ENCODE peak calls at places on chromosomes 16 and 17, in six cellular contexts. J is H9, D is mesendoderm, A is mesenchymal stem cell, T is neuronal stem cell, Q is H1. E is an unnamed sample.

GRCh38 chr17:39209317-39210092 is 9.4 kb downstream of the RPL19 start:
- DNase-seq in J (peak; percentile 71), D (peak; percentile 24), A (peak; percentile 78), T (no peak), Q (no peak), E (peak; percentile 69)

GRCh38 chr17:55159251-55159650 is 105.5 kb upstream of the HLF start:
- DNase-seq in J (no peak), D (no peak), A (no peak), T (no peak), Q (no peak), E (peak; percentile 58)

GRCh38 chr17:2916362-2916928 is 120.2 kb downstream of the RAP1GAP2 start:
- DNase-seq in J (no peak), D (no peak), A (no peak), T (no peak), Q (no peak), E (no peak)

GRCh38 chr17:69913241-69914015 is 161.6 kb upstream of the KCNJ16 start:
- DNase-seq in J (no peak), D (no peak), A (peak; percentile 8), T (no peak), Q (no peak), E (peak; percentile 28)

GRCh38 chr17:62937636-62938035 is 28.4 kb upstream of the TANC2 start:
- DNase-seq in J (no peak), D (no peak), A (no peak), T (no peak), Q (no peak), E (no peak)

GRCh38 chr16:50568187-50568830 is 20.1 kb downstream of the NKD1 start:
- DNase-seq in J (no peak), D (no peak), A (no peak), T (no peak), Q (no peak), E (no peak)

GRCh38 chr16:79409970-79410369 is 190.6 kb downstream of the MAF start:
- DNase-seq in J (no peak), D (no peak), A (no peak), T (no peak), Q (no peak), E (no peak)

GRCh38 chr17:78230252-78230962 is 1.0 kb upstream of the TMEM235 start:
- DNase-seq in J (no peak), D (no peak), A (no peak), T (no peak), Q (no peak), E (no peak)

GRCh38 chr17:7183433-7184090 is 4.4 kb upstream of the ASGR1 start:
- DNase-seq in J (no peak), D (no peak), A (no peak), T (no peak), Q (no peak), E (no peak)

DNA sequence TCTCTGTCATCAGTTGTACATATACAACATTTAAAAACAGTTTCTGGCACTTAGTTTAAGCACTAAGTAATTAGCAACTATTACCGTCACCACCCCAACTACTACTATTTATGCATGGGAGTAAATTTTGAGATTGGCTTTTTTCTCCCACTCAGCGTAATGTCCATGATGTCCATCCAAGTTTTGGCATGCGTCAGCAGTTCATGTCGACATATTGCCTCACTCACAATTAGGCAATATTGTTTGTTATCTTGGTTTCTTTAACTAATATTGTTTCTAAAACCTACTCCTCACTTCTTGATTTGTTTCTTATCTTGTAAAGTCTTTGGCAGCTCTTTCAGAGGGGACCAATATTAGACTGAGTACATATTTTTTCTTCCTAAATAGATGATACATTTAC is 131.3 kb downstream of the KCNJ18 start:
- DNase-seq in J (no peak), D (no peak), A (no peak), T (no peak), Q (no peak), E (no peak)
- H2BK15ac ChIP-seq in J (no peak overlapping the region), D (no peak overlapping the region), A (no peak overlapping the region), T (no peak overlapping the region), Q (no peak overlapping the region), E (no peak overlapping the region)

DNA sequence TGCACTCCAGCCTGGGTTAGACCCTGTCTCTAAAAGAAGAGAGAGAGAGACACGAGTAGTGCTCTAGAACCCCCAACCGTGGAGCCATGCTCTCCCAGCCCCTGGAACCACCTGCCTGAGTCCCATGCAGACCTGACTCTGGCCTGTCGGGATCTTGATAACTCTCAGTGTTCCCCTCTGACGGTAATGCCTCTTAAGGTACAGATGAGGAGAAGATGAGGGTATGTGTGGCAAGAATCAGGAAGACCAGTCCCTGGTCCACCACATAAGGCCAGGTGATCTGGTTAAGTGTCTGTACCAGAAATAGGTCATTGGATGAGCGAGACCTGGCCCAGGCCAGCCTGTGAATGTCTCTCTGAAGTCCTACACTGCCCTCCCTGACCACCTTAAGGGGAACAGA is 18.4 kb downstream of the OSBPL7 start:
- DNase-seq in J (no peak), D (no peak), A (no peak), T (no peak), Q (no peak), E (no peak)
- H2BK15ac ChIP-seq in J (no peak overlapping the region), D (no peak overlapping the region), A (no peak overlapping the region), T (no peak overlapping the region), Q (no peak overlapping the region), E (no peak overlapping the region)

DNA sequence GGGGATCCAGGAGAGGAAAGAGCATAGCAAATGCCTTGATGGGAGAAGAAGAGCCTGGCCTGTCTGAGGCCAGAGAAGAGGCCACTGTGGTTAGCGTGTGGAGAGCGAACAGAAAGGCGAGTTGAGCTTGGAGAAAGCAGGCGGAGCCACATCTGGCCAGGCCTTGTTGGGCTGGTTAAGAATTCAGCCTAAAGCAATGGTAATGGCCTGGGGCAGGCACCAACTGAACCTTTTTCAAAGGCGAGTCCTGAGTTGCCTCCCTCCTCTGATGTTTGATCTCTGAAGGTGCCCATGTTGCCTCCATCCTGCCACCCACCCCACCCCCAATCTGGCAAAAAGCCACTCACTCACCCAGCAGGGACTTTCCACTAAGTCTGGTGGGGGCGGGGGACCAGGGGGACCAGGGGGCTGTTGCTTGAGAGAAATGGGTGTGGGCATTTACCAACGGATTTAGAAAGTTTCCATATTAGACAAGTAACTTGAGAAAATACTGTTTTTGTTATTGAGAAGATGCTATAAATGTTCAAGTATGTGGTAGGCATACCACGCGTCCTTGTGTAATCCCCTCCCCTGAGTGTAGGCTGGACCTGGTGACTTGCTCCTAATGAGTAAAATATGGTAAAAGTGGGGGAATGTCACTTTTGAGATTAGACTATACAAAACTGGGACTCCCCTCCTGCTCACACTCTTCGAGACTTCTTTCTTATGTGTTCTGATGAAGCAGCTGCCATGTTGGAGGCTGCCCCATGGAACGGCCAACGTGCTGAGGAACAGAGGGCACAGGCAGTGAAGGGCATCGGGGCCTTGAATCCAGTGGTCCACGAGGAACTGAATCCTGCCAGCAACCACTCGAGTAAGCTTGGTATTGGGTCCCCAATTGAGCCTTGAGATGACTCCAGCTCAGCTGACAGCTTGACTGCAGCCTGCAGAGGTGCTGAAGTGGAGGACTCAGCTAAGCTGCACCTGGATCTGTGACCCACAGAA is 29.9 kb upstream of the TNS4 start:
- DNase-seq in J (no peak), D (no peak), A (no peak), T (no peak), Q (no peak), E (no peak)
- H2BK15ac ChIP-seq in J (no peak overlapping the region), D (no peak overlapping the region), A (peak overlapping the region; percentile 57), T (no peak overlapping the region), Q (peak overlapping the region; percentile 40), E (peak overlapping the region; percentile 94)

GRCh38 chr17:43031666-43032065 is 6.6 kb downstream of the RND2 start:
- DNase-seq in J (no peak), D (no peak), A (no peak), T (no peak), Q (no peak), E (no peak)

GRCh38 chr17:43039646-43040045 is 14.6 kb downstream of the RND2 start:
- DNase-seq in J (no peak), D (no peak), A (no peak), T (no peak), Q (no peak), E (no peak)

GRCh38 chr17:43033947-43034622 is 9.1 kb downstream of the RND2 start:
- DNase-seq in J (no peak), D (peak; percentile 84), A (no peak), T (peak; percentile 35), Q (no peak), E (no peak)

GRCh38 chr17:43030137-43030767 is 5.2 kb downstream of the RND2 start:
- DNase-seq in J (no peak), D (no peak), A (no peak), T (no peak), Q (no peak), E (no peak)

GRCh38 chr17:43034623-43035293 is 9.7 kb downstream of the RND2 start:
- DNase-seq in J (no peak), D (no peak), A (no peak), T (no peak), Q (no peak), E (no peak)
- H2BK15ac ChIP-seq in J (no peak overlapping the region), D (no peak overlapping the region), A (no peak overlapping the region), T (no peak overlapping the region), Q (no peak overlapping the region), E (no peak overlapping the region)

DNA sequence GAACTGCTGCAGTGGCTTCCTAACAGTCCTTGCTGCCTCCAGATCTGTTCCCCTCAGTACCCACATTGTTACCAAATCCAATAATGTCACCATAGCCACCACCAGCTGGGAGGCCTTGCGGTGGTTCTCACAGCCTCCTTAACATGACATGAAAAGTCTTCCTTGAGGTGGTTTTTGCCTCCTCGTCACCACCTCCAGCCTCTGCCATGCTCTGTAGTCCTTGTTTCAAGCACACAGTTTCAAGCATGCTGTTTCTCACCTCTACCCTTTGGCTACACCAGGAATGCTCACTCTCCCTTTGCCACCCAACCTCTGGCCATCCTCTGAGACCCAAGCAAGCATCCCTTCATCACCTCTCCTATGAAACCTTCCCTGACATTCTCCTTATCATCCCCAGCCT is 47.2 kb downstream of the DNAH9 start:
- DNase-seq in J (no peak), D (no peak), A (no peak), T (no peak), Q (no peak), E (no peak)
- H2BK15ac ChIP-seq in J (no peak overlapping the region), D (no peak overlapping the region), A (no peak overlapping the region), T (no peak overlapping the region), Q (peak overlapping the region; percentile 14), E (no peak overlapping the region)

DNA sequence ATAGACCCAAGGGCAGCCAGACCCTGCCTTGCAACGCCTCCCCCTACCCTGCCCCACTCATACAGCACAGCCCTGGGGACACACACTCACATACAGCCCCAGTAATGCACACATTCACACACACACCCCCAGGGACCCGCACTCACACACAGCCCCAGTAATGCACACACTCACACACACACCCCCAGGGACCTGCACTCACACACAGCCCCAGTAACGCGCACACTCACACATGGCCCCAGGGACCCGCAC is 3.1 kb downstream of the CCDC102A start:
- DNase-seq in J (no peak), D (no peak), A (no peak), T (no peak), Q (no peak), E (no peak)
- H2BK15ac ChIP-seq in J (no peak overlapping the region), D (no peak overlapping the region), A (peak overlapping the region; percentile 73), T (peak overlapping the region; percentile 57), Q (peak overlapping the region; percentile 19), E (no peak overlapping the region)